ENCODE peak calls at places on chromosomes 3 and 15, in nine cellular contexts. Y is spleen, R is Peyer's patch, L is HCT116, O is heart left ventricle, F is transverse colon, D is stomach, S is IMR-90, V is uterus. N is an unnamed sample. For H3K36me3, the result is how much of the 10 kb centered on the place peaks cover.

GRCh38 chr3:39435006-39435748 is 28.7 kb downstream of the RPSA start:
- DNase-seq in Y (no peak), R (no peak), L (no peak), O (no peak), F (no peak), D (no peak), S (no peak), V (no peak), N (no peak)

GRCh38 chr3:133941390-133941789 is 45.7 kb upstream of the RAB6B start:
- DNase-seq in Y (peak), R (peak), L (no peak), O (peak), F (no peak), D (peak), S (peak), V (no peak), N (no peak)

GRCh38 chr3:156416846-156417581 is 137.9 kb downstream of the SSR3 start:
- DNase-seq in Y (no peak), R (no peak), L (no peak), O (no peak), F (no peak), D (no peak), S (no peak), V (no peak), N (no peak)

GRCh38 chr3:127536818-127537810 is 53.4 kb downstream of the TPRA1 start:
- DNase-seq in Y (no peak), R (peak), L (no peak), O (no peak), F (no peak), D (no peak), S (no peak), V (no peak), N (no peak)

GRCh38 chr3:33717616-33717865 is 513 bp downstream of the CLASP2 start:
- DNase-seq in Y (peak), R (peak), L (peak), O (peak), F (peak), D (peak), S (peak), V (peak), N (peak)

GRCh38 chr15:81235781-81236507 is 39.3 kb downstream of the IL16 start:
- DNase-seq in Y (no peak), R (no peak), L (no peak), O (no peak), F (no peak), D (no peak), S (peak), V (peak), N (peak)

GRCh38 chr3:159947220-159947619 is 41.4 kb upstream of the IL12A start:
- DNase-seq in Y (no peak), R (no peak), L (no peak), O (no peak), F (no peak), D (no peak), S (peak), V (no peak), N (no peak)

GRCh38 chr15:88113909-88114308 is 142.6 kb downstream of the NTRK3 start:
- DNase-seq in Y (no peak), R (no peak), L (no peak), O (no peak), F (no peak), D (no peak), S (no peak), V (no peak), N (no peak)

GRCh38 chr3:187013080-187013838 is 82.9 kb downstream of the ST6GAL1 start:
- DNase-seq in Y (no peak), R (no peak), L (no peak), O (no peak), F (no peak), D (no peak), S (peak), V (no peak), N (no peak)

GRCh38 chr3:51353566-51354140 is 31.4 kb upstream of the MANF start:
- DNase-seq in Y (no peak), R (peak), L (no peak), O (no peak), F (no peak), D (no peak), S (peak), V (no peak), N (no peak)

GRCh38 chr3:66555214-66555844 is 54.5 kb upstream of the LRIG1 start:
- DNase-seq in Y (no peak), R (no peak), L (no peak), O (no peak), F (no peak), D (no peak), S (no peak), V (no peak), N (no peak)

GRCh38 chr3:72699631-72700030 is 148.6 kb downstream of the SHQ1 start:
- DNase-seq in Y (no peak), R (no peak), L (no peak), O (no peak), F (no peak), D (no peak), S (no peak), V (no peak), N (no peak)

GRCh38 chr3:53130179-53131135 is at the start of gene RFT1:
- DNase-seq in Y (peak), R (peak), L (peak), O (peak), F (peak), D (peak), S (peak), V (peak), N (peak)
- TF ChIP-seq POLR2A in Y (peak), R (peak), L (peak), O (peak), F (peak), D (no peak), S (peak), V (peak), N (no peak)

GRCh38 chr3:43347774-43348173 is 61.4 kb downstream of the SNRK start:
- DNase-seq in Y (no peak), R (no peak), L (no peak), O (no peak), F (no peak), D (no peak), S (no peak), V (no peak), N (no peak)

GRCh38 chr3:43345246-43345645 is 58.9 kb downstream of the SNRK start:
- DNase-seq in Y (no peak), R (no peak), L (no peak), O (no peak), F (no peak), D (no peak), S (no peak), V (no peak), N (no peak)

GRCh38 chr3:43348852-43349574 is 62.7 kb downstream of the SNRK start:
- DNase-seq in Y (no peak), R (no peak), L (no peak), O (no peak), F (no peak), D (no peak), S (no peak), V (no peak), N (no peak)

GRCh38 chr3:43345877-43346276 is 59.5 kb downstream of the SNRK start:
- DNase-seq in Y (no peak), R (no peak), L (no peak), O (no peak), F (no peak), D (no peak), S (peak), V (no peak), N (no peak)

DNA sequence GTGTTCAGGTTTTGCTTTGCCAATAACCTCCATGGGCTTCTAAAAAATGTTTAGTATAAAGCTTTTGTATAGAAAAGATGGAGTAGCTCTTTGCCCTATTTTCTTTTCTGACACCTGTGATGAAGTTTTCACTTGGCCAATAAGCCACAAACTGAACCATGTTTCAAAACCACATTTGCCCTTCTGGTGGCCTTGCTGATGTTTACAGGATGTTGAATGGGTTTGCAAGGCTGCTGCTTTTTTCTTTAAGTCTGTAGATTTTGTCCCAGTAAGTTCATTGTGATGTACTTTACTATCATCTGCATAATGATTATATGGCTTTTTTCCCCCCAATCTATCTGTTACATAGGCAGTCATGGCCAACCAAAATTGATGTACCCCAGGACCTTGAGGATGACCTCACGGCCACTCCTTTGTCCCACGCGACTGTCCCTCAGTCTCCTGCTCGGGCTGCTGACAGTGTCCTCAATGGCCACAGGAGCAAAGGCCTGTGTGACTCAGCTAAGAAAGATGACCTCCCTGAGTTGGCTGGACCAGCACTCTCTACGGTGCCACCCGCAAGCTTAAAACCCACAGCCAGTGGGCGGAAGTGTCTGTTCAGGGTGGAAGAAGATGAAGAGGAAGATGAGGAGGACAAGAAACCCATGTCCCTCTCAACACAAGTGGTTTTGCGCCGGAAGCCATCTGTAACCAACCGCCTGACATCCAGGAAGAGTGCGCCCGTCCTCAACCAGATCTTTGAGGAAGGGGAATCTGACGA is 60.8 kb downstream of the SNRK start:
- DNase-seq in Y (no peak), R (peak), L (no peak), O (no peak), F (peak), D (no peak), S (peak), V (no peak), N (no peak)
- H3K4me3 ChIP-seq in Y (no peak), R (no peak), L (no peak), O (no peak), F (no peak), D (no peak), S (no peak), V (no peak), N (no peak)

GRCh38 chr15:74406992-74407705 is 26.6 kb downstream of the SEMA7A start:
- DNase-seq in Y (no peak), R (no peak), L (no peak), O (no peak), F (no peak), D (no peak), S (peak), V (peak), N (peak)
- H3K36me3 ChIP-seq in Y (under half), R (under half), L (under half), O (under half), F (under half), D (under half), S (under half), V (under half), N (under half)

GRCh38 chr3:195044411-195044810 is 226.5 kb downstream of the XXYLT1 start:
- DNase-seq in Y (no peak), R (no peak), L (no peak), O (no peak), F (no peak), D (peak), S (no peak), V (peak), N (no peak)

GRCh38 chr3:195046441-195046840 is 224.5 kb downstream of the XXYLT1 start:
- DNase-seq in Y (no peak), R (peak), L (no peak), O (no peak), F (no peak), D (peak), S (no peak), V (peak), N (no peak)

GRCh38 chr3:195045481-195045880 is 225.5 kb downstream of the XXYLT1 start:
- DNase-seq in Y (no peak), R (peak), L (no peak), O (no peak), F (no peak), D (peak), S (no peak), V (peak), N (no peak)

GRCh38 chr3:195047536-195047935 is 223.4 kb downstream of the XXYLT1 start:
- DNase-seq in Y (no peak), R (no peak), L (no peak), O (no peak), F (no peak), D (no peak), S (no peak), V (no peak), N (no peak)

GRCh38 chr3:195048059-195048905 is 222.7 kb downstream of the XXYLT1 start:
- DNase-seq in Y (no peak), R (peak), L (no peak), O (no peak), F (no peak), D (no peak), S (no peak), V (peak), N (no peak)
- TF ChIP-seq POLR2A in Y (no peak), R (no peak), L (no peak), O (no peak), F (no peak), D (no peak), S (no peak), V (no peak), N (no peak)

GRCh38 chr3:6860911-6861330 is at the start of gene GRM7:
- DNase-seq in Y (no peak), R (no peak), L (no peak), O (no peak), F (no peak), D (no peak), S (no peak), V (peak), N (peak)
- H3K4me3 ChIP-seq in Y (no peak), R (peak), L (no peak), O (peak), F (peak), D (peak), S (no peak), V (peak), N (no peak)